ENCODE peak calls at places on chromosomes 1 and 21, in eight cellular contexts. P is mucosa of descending colon; M is activated naive CD4-positive, alpha-beta T cell; X is CD4-positive, alpha-beta memory T cell; L is AG20443; N is GM06990; Z is HFFc6; O is activated T-cell treated with anti-CD3 and anti-CD28 coated beads, Interleukin-2, amount 50 U/mL, for 72 hours. I is an unnamed sample.

GRCh38 chr1:97901017-97901658 is 19.7 kb downstream of the DPYD start:
- DNase-seq in L (peak), N (no peak), O (no peak), P (no peak), M (no peak), Z (peak), X (no peak), I (no peak)

GRCh38 chr1:3032970-3033794 is 11.9 kb downstream of the ACTRT2 start:
- DNase-seq in L (no peak), M (peak), X (peak), P (no peak), O (peak), Z (no peak), N (no peak), I (no peak)

GRCh38 chr1:19657511-19657910 is 7.2 kb upstream of the HTR6 start:
- DNase-seq in O (no peak), P (no peak), N (no peak), L (no peak), Z (no peak), M (no peak), X (no peak), I (no peak)

GRCh38 chr1:228321478-228321877 is 85.2 kb downstream of the TRIM11 start:
- DNase-seq in O (no peak), Z (no peak), X (no peak), P (no peak), L (no peak), M (no peak), N (no peak), I (no peak)

GRCh38 chr1:162977944-162978568 is 91.1 kb upstream of the RGS4 start:
- DNase-seq in P (no peak), O (no peak), L (peak), M (no peak), Z (no peak), X (no peak), N (no peak), I (no peak)

GRCh38 chr1:94863919-94864318 is 43.8 kb downstream of the SLC44A3 start:
- DNase-seq in N (no peak), X (no peak), L (peak), P (peak), O (no peak), M (no peak), Z (peak), I (no peak)

GRCh38 chr1:109531826-109532364 is 7.8 kb upstream of the GPR61 start:
- DNase-seq in L (no peak), Z (no peak), O (no peak), N (no peak), P (no peak), M (no peak), X (no peak), I (no peak)

GRCh38 chr21:37449302-37449937 is 82.8 kb downstream of the DYRK1A start:
- DNase-seq in P (no peak), N (no peak), L (no peak), X (no peak), O (no peak), Z (no peak), M (no peak), I (no peak)

GRCh38 chr1:33301273-33301984 is 19.5 kb downstream of the A3GALT2 start:
- DNase-seq in M (no peak), O (no peak), L (peak), Z (peak), P (no peak), N (no peak), X (no peak), I (no peak)

GRCh38 chr1:25232866-25233784 is 823 bp upstream of the SYF2 start:
- DNase-seq in M (peak), O (peak), X (peak), P (peak), L (peak), Z (peak), N (peak), I (peak)

GRCh38 chr1:10867138-10867721 is 70.8 kb upstream of the CASZ1 start:
- DNase-seq in M (peak), O (peak), N (peak), P (peak), L (peak), Z (no peak), X (peak), I (peak)

GRCh38 chr1:183024352-183025337 is 1.4 kb downstream of the LAMC1 start:
- DNase-seq in N (no peak), X (no peak), P (no peak), O (no peak), L (no peak), M (no peak), Z (no peak), I (no peak)

GRCh38 chr1:43285269-43285986 is at the start of gene C1orf210:
- DNase-seq in P (peak), L (no peak), O (no peak), N (no peak), Z (no peak), M (no peak), X (no peak), I (no peak)

GRCh38 chr1:71587961-71588360 is 507.1 kb upstream of the ZRANB2 start:
- DNase-seq in L (peak), X (no peak), N (no peak), O (no peak), Z (peak), P (peak), M (no peak), I (no peak)

GRCh38 chr1:160078392-160079195 is 2.7 kb upstream of the KCNJ9 start:
- DNase-seq in Z (peak), L (peak), N (peak), X (peak), M (peak), P (peak), O (peak), I (peak)

GRCh38 chr1:3320246-3321152 is 134.0 kb upstream of the ARHGEF16 start:
- DNase-seq in X (no peak), Z (no peak), P (peak), M (no peak), N (no peak), L (no peak), O (no peak), I (no peak)

GRCh38 chr1:78854556-78854955 is 152.0 kb downstream of the ADGRL4 start:
- DNase-seq in O (no peak), N (no peak), X (no peak), P (no peak), L (no peak), M (no peak), Z (no peak), I (no peak)

GRCh38 chr1:191432817-191433216 is 725.4 kb upstream of the RGS18 start:
- DNase-seq in M (no peak), Z (no peak), L (no peak), O (no peak), X (no peak), P (no peak), N (no peak), I (no peak)

GRCh38 chr1:39453603-39454002 is 37.8 kb upstream of the BMP8A start:
- DNase-seq in O (no peak), N (no peak), M (no peak), L (peak), P (peak), Z (no peak), X (no peak), I (no peak)

GRCh38 chr1:9706178-9706577 is 54.6 kb downstream of the PIK3CD start:
- DNase-seq in N (no peak), M (no peak), P (no peak), O (no peak), Z (no peak), L (no peak), X (no peak), I (no peak)

GRCh38 chr1:190949932-190950331 is 472.3 kb upstream of the BRINP3 start:
- DNase-seq in Z (no peak), L (no peak), P (no peak), O (no peak), M (no peak), N (no peak), X (no peak), I (no peak)

GRCh38 chr1:185373813-185374524 is 56.9 kb upstream of the IVNS1ABP start:
- DNase-seq in X (no peak), O (no peak), M (no peak), P (no peak), N (no peak), L (peak), Z (peak), I (no peak)

I was measured in ecto neural progenitor cell.